ENCODE peak calls at places on chromosomes 16 and 17, in four cellular contexts. One of them, this sample, is unnamed.

GRCh38 chr16:78196527-78196926 is 97.1 kb downstream of the WWOX start:
- DNase-seq in activated CD8-positive, alpha-beta T cell treated with anti-CD3 and anti-CD28 coated beads for 36 hours: no peak
- DNase-seq in CD8-positive, alpha-beta T cell: no peak
- DNase-seq in heart left ventricle: no peak
- DNase-seq in this sample: no peak

GRCh38 chr16:27112093-27112811 is 45.5 kb downstream of the C16orf82 start:
- DNase-seq in activated CD8-positive, alpha-beta T cell treated with anti-CD3 and anti-CD28 coated beads for 36 hours: no peak
- DNase-seq in CD8-positive, alpha-beta T cell: no peak
- DNase-seq in heart left ventricle: no peak
- DNase-seq in this sample: no peak

GRCh38 chr16:25256821-25257503 is 683 bp downstream of the ZKSCAN2 start:
- DNase-seq in activated CD8-positive, alpha-beta T cell treated with anti-CD3 and anti-CD28 coated beads for 36 hours: peak
- DNase-seq in CD8-positive, alpha-beta T cell: no peak
- DNase-seq in heart left ventricle: peak
- DNase-seq in this sample: no peak

GRCh38 chr17:73319766-73320165 is 8.0 kb upstream of the CDC42EP4 start:
- DNase-seq in activated CD8-positive, alpha-beta T cell treated with anti-CD3 and anti-CD28 coated beads for 36 hours: no peak
- DNase-seq in CD8-positive, alpha-beta T cell: no peak
- DNase-seq in heart left ventricle: no peak
- DNase-seq in this sample: no peak

GRCh38 chr17:11618861-11619566 is 20.7 kb downstream of the DNAH9 start:
- DNase-seq in activated CD8-positive, alpha-beta T cell treated with anti-CD3 and anti-CD28 coated beads for 36 hours: no peak
- DNase-seq in CD8-positive, alpha-beta T cell: no peak
- DNase-seq in heart left ventricle: peak
- DNase-seq in this sample: no peak

GRCh38 chr17:6071528-6072065 is 1.4 kb downstream of the WSCD1 start:
- DNase-seq in activated CD8-positive, alpha-beta T cell treated with anti-CD3 and anti-CD28 coated beads for 36 hours: no peak
- DNase-seq in CD8-positive, alpha-beta T cell: no peak
- DNase-seq in heart left ventricle: no peak
- DNase-seq in this sample: no peak

GRCh38 chr17:17781591-17782424 is 55.0 kb downstream of the SREBF1 start:
- DNase-seq in activated CD8-positive, alpha-beta T cell treated with anti-CD3 and anti-CD28 coated beads for 36 hours: peak
- DNase-seq in CD8-positive, alpha-beta T cell: peak
- DNase-seq in heart left ventricle: peak
- DNase-seq in this sample: no peak

GRCh38 chr17:32152130-32152529 is 9.8 kb downstream of the RHOT1 start:
- DNase-seq in activated CD8-positive, alpha-beta T cell treated with anti-CD3 and anti-CD28 coated beads for 36 hours: no peak
- DNase-seq in CD8-positive, alpha-beta T cell: no peak
- DNase-seq in heart left ventricle: no peak
- DNase-seq in this sample: no peak

GRCh38 chr17:73265646-73266640 is 4.3 kb upstream of the CPSF4L start:
- DNase-seq in activated CD8-positive, alpha-beta T cell treated with anti-CD3 and anti-CD28 coated beads for 36 hours: no peak
- DNase-seq in CD8-positive, alpha-beta T cell: no peak
- DNase-seq in heart left ventricle: no peak
- DNase-seq in this sample: no peak

GRCh38 chr17:41917192-41917591 is 1.6 kb downstream of the ACLY start:
- DNase-seq in activated CD8-positive, alpha-beta T cell treated with anti-CD3 and anti-CD28 coated beads for 36 hours: no peak
- DNase-seq in CD8-positive, alpha-beta T cell: no peak
- DNase-seq in heart left ventricle: no peak
- DNase-seq in this sample: no peak

GRCh38 chr16:66616169-66616568 is 11.7 kb downstream of the CMTM3 start:
- DNase-seq in activated CD8-positive, alpha-beta T cell treated with anti-CD3 and anti-CD28 coated beads for 36 hours: no peak
- DNase-seq in CD8-positive, alpha-beta T cell: no peak
- DNase-seq in heart left ventricle: no peak
- DNase-seq in this sample: no peak

GRCh38 chr17:17729620-17730249 is 48.5 kb downstream of the RAI1 start:
- DNase-seq in activated CD8-positive, alpha-beta T cell treated with anti-CD3 and anti-CD28 coated beads for 36 hours: peak
- DNase-seq in CD8-positive, alpha-beta T cell: peak
- DNase-seq in heart left ventricle: no peak
- DNase-seq in this sample: peak

GRCh38 chr17:55312852-55313251 is 48.1 kb downstream of the HLF start:
- DNase-seq in activated CD8-positive, alpha-beta T cell treated with anti-CD3 and anti-CD28 coated beads for 36 hours: no peak
- DNase-seq in CD8-positive, alpha-beta T cell: no peak
- DNase-seq in heart left ventricle: no peak
- DNase-seq in this sample: no peak

GRCh38 chr16:30351586-30352419 is 3.3 kb downstream of the CD2BP2 start:
- DNase-seq in activated CD8-positive, alpha-beta T cell treated with anti-CD3 and anti-CD28 coated beads for 36 hours: no peak
- DNase-seq in CD8-positive, alpha-beta T cell: no peak
- DNase-seq in heart left ventricle: peak
- DNase-seq in this sample: no peak

GRCh38 chr16:85717393-85718152 is 28.8 kb upstream of the GINS2 start:
- DNase-seq in activated CD8-positive, alpha-beta T cell treated with anti-CD3 and anti-CD28 coated beads for 36 hours: peak
- DNase-seq in CD8-positive, alpha-beta T cell: peak
- DNase-seq in heart left ventricle: peak
- DNase-seq in this sample: no peak
- TF ChIP-seq CTCF in activated CD8-positive, alpha-beta T cell treated with anti-CD3 and anti-CD28 coated beads for 36 hours: peak
- TF ChIP-seq CTCF in CD8-positive, alpha-beta T cell: peak
- TF ChIP-seq CTCF in heart left ventricle: peak
- TF ChIP-seq CTCF in this sample: peak

GRCh38 chr16:55294129-55294528 is 29.9 kb upstream of the IRX6 start:
- DNase-seq in activated CD8-positive, alpha-beta T cell treated with anti-CD3 and anti-CD28 coated beads for 36 hours: no peak
- DNase-seq in CD8-positive, alpha-beta T cell: no peak
- DNase-seq in heart left ventricle: no peak
- DNase-seq in this sample: no peak
- TF ChIP-seq CTCF in activated CD8-positive, alpha-beta T cell treated with anti-CD3 and anti-CD28 coated beads for 36 hours: no peak
- TF ChIP-seq CTCF in CD8-positive, alpha-beta T cell: no peak
- TF ChIP-seq CTCF in heart left ventricle: no peak
- TF ChIP-seq CTCF in this sample: no peak

GRCh38 chr16:188674-189073 is 8.4 kb downstream of the HBQ1 start:
- DNase-seq in activated CD8-positive, alpha-beta T cell treated with anti-CD3 and anti-CD28 coated beads for 36 hours: peak
- DNase-seq in CD8-positive, alpha-beta T cell: peak
- DNase-seq in heart left ventricle: no peak
- DNase-seq in this sample: no peak
- TF ChIP-seq CTCF in activated CD8-positive, alpha-beta T cell treated with anti-CD3 and anti-CD28 coated beads for 36 hours: peak
- TF ChIP-seq CTCF in CD8-positive, alpha-beta T cell: no peak
- TF ChIP-seq CTCF in heart left ventricle: no peak
- TF ChIP-seq CTCF in this sample: peak

GRCh38 chr17:13024033-13024432 is 6.2 kb upstream of the ELAC2 start:
- DNase-seq in activated CD8-positive, alpha-beta T cell treated with anti-CD3 and anti-CD28 coated beads for 36 hours: no peak
- DNase-seq in CD8-positive, alpha-beta T cell: no peak
- DNase-seq in heart left ventricle: no peak
- DNase-seq in this sample: no peak
- TF ChIP-seq CTCF in activated CD8-positive, alpha-beta T cell treated with anti-CD3 and anti-CD28 coated beads for 36 hours: no peak
- TF ChIP-seq CTCF in CD8-positive, alpha-beta T cell: no peak
- TF ChIP-seq CTCF in heart left ventricle: no peak
- TF ChIP-seq CTCF in this sample: no peak